ENCODE peak calls at places on chromosomes 13 and 19, in four cellular contexts. A is K562, S is H1, J is GM12878. E is an unnamed sample.
A peak's percentile ranks its signal among the peaks of the same experiment; 100 is the strongest.

GRCh38 chr19:797528-798414 is 519 bp downstream of the PTBP1 start:
- DNase-seq in A (peak; percentile 88), S (peak; percentile 84), J (peak; percentile 32), E (peak; percentile 98)

GRCh38 chr13:95195146-95195545 is 106.1 kb downstream of the ABCC4 start:
- DNase-seq in A (no peak), S (no peak), J (no peak), E (no peak)

GRCh38 chr19:42926781-42927180 is 9.1 kb upstream of the PSG6 start:
- DNase-seq in A (no peak), S (no peak), J (no peak), E (no peak)

GRCh38 chr19:10219678-10220077 is 11.5 kb downstream of the S1PR2 start:
- DNase-seq in A (peak; percentile 44), S (no peak), J (peak; percentile 88), E (no peak)

GRCh38 chr19:18735752-18736151 is 52.3 kb downstream of the CRTC1 start:
- DNase-seq in A (no peak), S (no peak), J (no peak), E (no peak)

GRCh38 chr13:109914111-109914510 is 127.7 kb upstream of the IRS2 start:
- DNase-seq in A (no peak), S (no peak), J (no peak), E (no peak)

GRCh38 chr13:32901994-32902780 is 114.0 kb upstream of the KL start:
- DNase-seq in A (no peak), S (no peak), J (no peak), E (no peak)

GRCh38 chr19:956747-957451 is 27.2 kb upstream of the WDR18 start:
- DNase-seq in A (no peak), S (peak; percentile 65), J (no peak), E (peak; percentile 82)

GRCh38 chr13:53703371-53704080 is 674.9 kb downstream of the OLFM4 start:
- DNase-seq in A (no peak), S (no peak), J (no peak), E (no peak)

GRCh38 chr13:51269039-51269438 is 46.8 kb downstream of the FAM124A start:
- DNase-seq in A (no peak), S (no peak), J (no peak), E (no peak)

GRCh38 chr13:31096624-31097302 is 64.9 kb downstream of the HSPH1 start:
- DNase-seq in A (no peak), S (no peak), J (no peak), E (no peak)

GRCh38 chr19:1942078-1942933 is 1.3 kb downstream of the CSNK1G2 start:
- DNase-seq in A (no peak), S (peak; percentile 85), J (peak; percentile 42), E (peak; percentile 89)

GRCh38 chr13:44758595-44759221 is 182.6 kb upstream of the TSC22D1 start:
- DNase-seq in A (no peak), S (no peak), J (no peak), E (no peak)

GRCh38 chr13:44759222-44759721 is 183.1 kb upstream of the TSC22D1 start:
- DNase-seq in A (no peak), S (no peak), J (no peak), E (no peak)

GRCh38 chr13:44756411-44756810 is 180.3 kb upstream of the TSC22D1 start:
- DNase-seq in A (no peak), S (no peak), J (no peak), E (no peak)

GRCh38 chr13:44757671-44758070 is 181.5 kb upstream of the TSC22D1 start:
- DNase-seq in A (no peak), S (no peak), J (no peak), E (no peak)

GRCh38 chr13:44755872-44756271 is 179.7 kb upstream of the TSC22D1 start:
- DNase-seq in A (no peak), S (no peak), J (no peak), E (no peak)
- TF ChIP-seq NRF1 in A (no peak), S (no peak), J (no peak), E (no peak)

GRCh38 chr13:111845621-111846351 is 221.2 kb upstream of the SOX1 start:
- DNase-seq in A (no peak), S (peak; percentile 71), J (no peak), E (no peak)

GRCh38 chr13:111844222-111844671 is 222.7 kb upstream of the SOX1 start:
- DNase-seq in A (no peak), S (peak; percentile 40), J (no peak), E (no peak)

GRCh38 chr13:111847964-111848363 is 219.0 kb upstream of the SOX1 start:
- DNase-seq in A (no peak), S (no peak), J (no peak), E (no peak)

GRCh38 chr13:111844682-111845081 is 222.3 kb upstream of the SOX1 start:
- DNase-seq in A (no peak), S (no peak), J (no peak), E (no peak)

DNA sequence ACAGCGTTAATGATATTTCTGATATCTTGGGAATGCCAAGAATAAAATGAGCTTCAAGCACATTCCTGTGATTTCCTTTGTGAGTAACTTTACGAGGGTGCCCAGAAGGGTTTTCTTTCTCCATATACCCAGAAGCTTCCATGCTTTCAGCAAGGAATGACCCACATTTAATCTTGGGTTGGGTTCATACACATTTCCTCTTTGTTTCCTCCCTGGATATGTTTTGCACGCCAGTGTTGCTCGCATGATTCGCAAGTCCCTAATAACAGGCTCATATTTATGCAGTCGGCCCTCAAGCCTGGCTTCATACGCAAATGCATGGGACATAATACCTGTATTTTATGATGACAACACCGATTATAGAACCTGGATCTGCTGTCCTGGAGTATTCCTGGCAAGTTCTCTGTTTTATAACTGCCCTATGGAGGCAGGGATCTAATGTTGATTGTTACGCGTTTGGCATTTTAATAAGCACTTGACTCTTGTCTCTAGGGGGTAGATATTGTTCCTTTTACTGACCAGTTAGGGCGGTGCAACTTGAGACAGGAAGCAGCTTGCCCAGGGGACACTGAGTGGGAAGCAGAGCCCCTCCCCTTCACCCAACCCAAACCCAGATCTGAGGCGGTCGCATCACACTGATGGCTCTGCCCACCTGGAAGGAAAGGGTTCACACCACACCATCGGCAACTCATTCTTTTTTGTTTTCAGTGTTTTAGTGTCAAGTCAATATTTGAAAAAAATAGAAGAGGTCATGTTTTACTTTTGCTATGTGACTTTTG is 220.4 kb upstream of the SOX1 start:
- DNase-seq in A (no peak), S (peak; percentile 48), J (no peak), E (no peak)
- TF ChIP-seq NRF1 in A (no peak), S (no peak), J (no peak), E (no peak)

DNA sequence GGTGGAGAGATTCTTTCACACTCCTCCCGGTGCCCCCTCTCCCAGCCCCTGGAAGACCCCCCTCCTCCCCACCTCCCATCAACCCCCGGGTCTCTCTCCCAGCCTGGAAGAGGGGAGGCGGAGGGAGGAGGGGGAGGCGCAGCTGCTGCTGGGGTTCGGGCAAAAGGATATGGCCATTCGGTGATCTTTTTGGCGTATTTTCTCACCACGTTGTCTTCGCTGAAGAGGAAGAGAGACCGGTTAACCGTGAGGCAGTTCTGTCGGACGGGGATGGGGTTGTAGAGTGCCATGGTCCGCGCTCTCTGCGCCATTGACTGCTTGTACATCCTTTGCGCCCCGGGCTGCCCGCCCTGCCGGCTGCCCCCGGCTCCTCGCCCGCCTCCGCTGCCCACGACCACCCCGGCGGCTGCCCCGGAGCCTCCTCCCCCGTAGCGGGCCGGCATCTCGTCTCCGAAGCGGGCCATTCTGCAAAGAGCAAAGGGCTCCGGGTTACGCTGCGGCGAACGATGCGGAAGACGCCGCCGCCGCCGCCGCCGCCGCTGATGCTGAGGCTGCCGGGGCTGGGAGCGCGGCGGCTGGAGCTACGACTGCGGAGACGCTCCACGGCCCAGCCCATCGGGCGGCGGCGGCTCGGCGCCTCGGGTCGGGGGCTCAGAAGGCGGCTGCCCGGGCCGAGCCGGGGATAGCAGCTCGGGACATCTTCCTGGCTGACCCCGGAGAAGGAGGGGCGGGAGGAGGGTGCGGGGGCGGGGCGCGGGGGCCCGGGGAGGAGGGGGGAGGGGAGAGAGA is at the start of gene CACNA1A:
- DNase-seq in A (peak; percentile 42), S (peak; percentile 80), J (no peak), E (peak; percentile 73)
- TF ChIP-seq NRF1 in A (no peak), S (no peak), J (no peak), E (no peak)

GRCh38 chr13:99666146-99666805 is 165.0 kb downstream of the TM9SF2 start:
- DNase-seq in A (no peak), S (peak; percentile 39), J (no peak), E (no peak)

GRCh38 chr13:99662678-99663077 is 161.4 kb downstream of the TM9SF2 start:
- DNase-seq in A (no peak), S (no peak), J (no peak), E (no peak)

GRCh38 chr13:99663908-99664307 is 162.6 kb downstream of the TM9SF2 start:
- DNase-seq in A (no peak), S (no peak), J (no peak), E (no peak)

GRCh38 chr13:99663185-99663825 is 162.0 kb downstream of the TM9SF2 start:
- DNase-seq in A (no peak), S (peak; percentile 37), J (no peak), E (no peak)

GRCh38 chr13:99665716-99666115 is 164.4 kb downstream of the TM9SF2 start:
- DNase-seq in A (no peak), S (no peak), J (no peak), E (no peak)
- TF ChIP-seq NRF1 in A (no peak), S (no peak), J (no peak), E (no peak)

GRCh38 chr19:4099054-4099764 is 24.7 kb downstream of the MAP2K2 start:
- DNase-seq in A (no peak), S (no peak), J (no peak), E (no peak)

GRCh38 chr19:4097501-4097900 is 26.4 kb downstream of the MAP2K2 start:
- DNase-seq in A (no peak), S (no peak), J (no peak), E (no peak)

GRCh38 chr19:4096049-4096892 is 27.7 kb downstream of the MAP2K2 start:
- DNase-seq in A (no peak), S (no peak), J (no peak), E (no peak)

GRCh38 chr19:4100647-4101495 is 23.1 kb downstream of the MAP2K2 start:
- DNase-seq in A (no peak), S (no peak), J (no peak), E (no peak)

GRCh38 chr19:4098493-4098892 is 25.4 kb downstream of the MAP2K2 start:
- DNase-seq in A (no peak), S (no peak), J (no peak), E (no peak)
- TF ChIP-seq NRF1 in A (no peak), S (no peak), J (no peak), E (no peak)

E was measured in SK-N-SH.